ENCODE peak calls at places on chromosomes 3 and 15, in nine cellular contexts. L is SJSA1, E is uterus, D is coronary artery, Y is GM23248, Q is upper lobe of right lung, N is left ventricle myocardium inferior, W is prostate gland, K is right cardiac atrium. O is an unnamed sample.

GRCh38 chr3:14369675-14370669 is 32.4 kb upstream of the SLC6A6 start:
- DNase-seq in K (peak), D (no peak), Y (no peak), E (no peak), Q (peak), L (no peak), W (peak), N (no peak), O (no peak)

GRCh38 chr15:92155941-92156340 is 237.7 kb upstream of the ST8SIA2 start:
- DNase-seq in W (no peak), L (no peak), N (no peak), K (no peak), Y (no peak), Q (no peak), E (no peak), D (no peak), O (no peak)

GRCh38 chr3:15726043-15726442 is 71.7 kb downstream of the ANKRD28 start:
- DNase-seq in Q (no peak), W (no peak), L (no peak), E (no peak), D (no peak), N (no peak), K (no peak), Y (peak), O (no peak)

GRCh38 chr3:30795176-30795575 is 99.3 kb downstream of the GADL1 start:
- DNase-seq in Y (no peak), E (no peak), Q (no peak), N (no peak), W (no peak), D (no peak), L (no peak), K (no peak), O (no peak)

GRCh38 chr15:71447328-71448250 is 332.3 kb downstream of the THSD4 start:
- DNase-seq in W (peak), Y (peak), E (no peak), N (no peak), Q (no peak), L (peak), K (no peak), D (no peak), O (no peak)

GRCh38 chr15:70701891-70702568 is 61.3 kb downstream of the UACA start:
- DNase-seq in N (no peak), D (no peak), E (no peak), Y (peak), K (no peak), L (peak), Q (no peak), W (no peak), O (no peak)

GRCh38 chr3:13009946-13010315 is 63.3 kb downstream of the IQSEC1 start:
- DNase-seq in Q (no peak), Y (no peak), N (no peak), D (no peak), K (peak), W (no peak), L (no peak), E (no peak), O (no peak)

GRCh38 chr15:34993413-34993812 is 5.3 kb upstream of the ZNF770 start:
- DNase-seq in E (no peak), Q (no peak), L (no peak), D (no peak), W (no peak), K (no peak), Y (peak), N (no peak), O (no peak)

GRCh38 chr3:112470791-112471190 is 28.5 kb downstream of the BTLA start:
- DNase-seq in W (no peak), E (no peak), Q (no peak), N (no peak), D (no peak), Y (peak), L (no peak), K (no peak), O (no peak)

GRCh38 chr3:58900372-58900771 is 149.5 kb downstream of the CFAP20DC start:
- DNase-seq in W (no peak), N (no peak), D (no peak), E (no peak), Y (no peak), Q (no peak), K (no peak), L (no peak), O (no peak)

GRCh38 chr3:112759681-112760080 is 87.0 kb downstream of the CD200R1L start:
- DNase-seq in W (no peak), N (no peak), Y (no peak), K (no peak), E (no peak), L (no peak), Q (no peak), D (no peak), O (no peak)

GRCh38 chr3:53525765-53526761 is 31.7 kb downstream of the CACNA1D start:
- DNase-seq in W (no peak), E (peak), L (no peak), Q (no peak), D (no peak), Y (no peak), K (peak), N (no peak), O (no peak)

GRCh38 chr3:119751423-119751822 is 30.5 kb upstream of the NR1I2 start:
- DNase-seq in Q (no peak), K (no peak), Y (no peak), L (no peak), D (no peak), N (no peak), W (no peak), E (no peak), O (no peak)

GRCh38 chr3:13579089-13579488 is 30.2 kb downstream of the FBLN2 start:
- DNase-seq in K (no peak), D (no peak), N (no peak), Y (peak), L (no peak), W (no peak), E (no peak), Q (no peak), O (no peak)

GRCh38 chr15:74808840-74809229 is 3.8 kb upstream of the LMAN1L start:
- DNase-seq in Y (no peak), L (no peak), K (no peak), W (no peak), E (no peak), Q (no peak), N (no peak), D (no peak), O (no peak)

GRCh38 chr3:53222183-53222901 is 33.5 kb downstream of the TKT start:
- DNase-seq in L (no peak), W (no peak), E (no peak), K (peak), D (no peak), Q (peak), Y (no peak), N (no peak), O (no peak)

GRCh38 chr15:22806664-22807063 is 20.2 kb downstream of the NIPA1 start:
- DNase-seq in N (no peak), W (no peak), E (no peak), Y (no peak), Q (peak), K (no peak), L (no peak), D (no peak), O (no peak)

GRCh38 chr15:86849563-86849962 is 769.9 kb downstream of the AGBL1 start:
- DNase-seq in D (no peak), N (peak), Y (no peak), W (no peak), Q (no peak), K (no peak), L (no peak), E (no peak), O (no peak)

GRCh38 chr15:85307687-85308045 is 72.7 kb upstream of the AKAP13 start:
- DNase-seq in K (no peak), E (no peak), D (no peak), L (no peak), N (no peak), Y (no peak), W (no peak), Q (no peak), O (no peak)

GRCh38 chr15:39756806-39757522 is 25.7 kb downstream of the FSIP1 start:
- DNase-seq in E (peak), N (no peak), W (peak), D (no peak), L (no peak), Q (no peak), K (no peak), Y (peak), O (no peak)

GRCh38 chr15:85837881-85838280 is 43.2 kb upstream of the KLHL25 start:
- DNase-seq in K (no peak), Y (no peak), L (no peak), W (no peak), Q (no peak), N (no peak), E (no peak), D (no peak), O (no peak)

GRCh38 chr15:66007663-66008262 is 138.5 kb downstream of the RAB11A start:
- DNase-seq in N (no peak), Q (no peak), K (no peak), L (no peak), E (no peak), Y (no peak), W (no peak), D (no peak), O (no peak)

GRCh38 chr3:154971341-154971740 is 108.8 kb upstream of the MME start:
- DNase-seq in Y (peak), L (no peak), W (no peak), D (no peak), E (no peak), Q (no peak), K (no peak), N (no peak), O (no peak)

GRCh38 chr3:190566043-190566933 is 52.4 kb downstream of the IL1RAP start:
- DNase-seq in E (peak), K (peak), Q (peak), D (peak), W (peak), N (peak), Y (peak), L (peak), O (no peak)

GRCh38 chr3:169494982-169495381 is 168.5 kb downstream of the MECOM start:
- DNase-seq in Y (no peak), N (no peak), D (no peak), W (no peak), K (no peak), L (no peak), E (no peak), Q (no peak), O (no peak)

DNA sequence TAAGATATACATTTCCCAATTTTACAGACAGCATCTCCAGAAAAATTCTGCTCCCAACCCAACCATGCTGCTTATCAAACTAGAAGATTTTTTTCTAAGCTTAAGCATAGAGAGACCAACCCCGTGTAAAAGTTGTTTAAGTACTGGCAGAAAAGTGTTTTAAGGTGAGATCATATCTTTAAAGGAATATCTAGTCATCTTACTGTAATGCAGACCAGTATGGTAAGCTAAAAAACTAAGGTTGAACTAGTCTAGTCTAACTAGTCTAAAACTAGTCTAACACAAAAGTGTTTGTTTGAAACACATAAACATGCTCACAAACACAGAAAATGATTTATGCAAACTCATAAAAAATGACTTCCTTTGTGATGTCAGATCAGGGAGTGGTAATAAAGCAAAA is 10.2 kb downstream of the MYO5A start:
- DNase-seq in Q (no peak), Y (peak), D (no peak), K (no peak), E (no peak), W (no peak), L (no peak), N (no peak), O (no peak)
- H3K27ac ChIP-seq in Q (no peak), Y (no peak), D (no peak), K (no peak), E (no peak), W (no peak), L (no peak), N (no peak), O (no peak)

GRCh38 chr3:71051259-71051595 is 532.3 kb downstream of the FOXP1 start:
- DNase-seq in N (no peak), D (no peak), L (no peak), Y (no peak), W (no peak), E (no peak), K (no peak), Q (no peak), O (no peak)
- H3K27ac ChIP-seq in N (peak), D (peak), L (peak), Y (no peak), W (peak), E (peak), K (no peak), Q (peak), O (peak)

GRCh38 chr3:139764936-139765335 is 87.2 kb upstream of the NMNAT3 start:
- DNase-seq in D (no peak), L (peak), Q (no peak), Y (peak), E (no peak), N (no peak), K (no peak), W (no peak), O (no peak)
- H3K27ac ChIP-seq in D (no peak), L (no peak), Q (no peak), Y (no peak), E (no peak), N (no peak), K (no peak), W (no peak), O (no peak)

GRCh38 chr15:48147358-48147757 is 26.6 kb downstream of the SLC24A5 start:
- DNase-seq in E (no peak), D (no peak), L (no peak), K (no peak), Q (no peak), Y (no peak), W (no peak), N (no peak), O (no peak)

GRCh38 chr15:48144889-48145288 is 24.1 kb downstream of the SLC24A5 start:
- DNase-seq in D (no peak), W (no peak), Y (no peak), L (no peak), K (no peak), Q (no peak), N (no peak), E (no peak), O (no peak)

GRCh38 chr15:48149858-48150257 is 28.2 kb downstream of the MYEF2 start:
- DNase-seq in K (no peak), E (no peak), Y (peak), N (no peak), Q (no peak), W (no peak), D (no peak), L (no peak), O (no peak)

GRCh38 chr15:48143856-48144255 is 23.1 kb downstream of the SLC24A5 start:
- DNase-seq in K (no peak), W (no peak), Y (no peak), Q (no peak), D (no peak), E (no peak), L (no peak), N (no peak), O (no peak)

GRCh38 chr15:48145923-48146322 is 25.1 kb downstream of the SLC24A5 start:
- DNase-seq in E (no peak), D (no peak), Y (no peak), Q (no peak), W (no peak), K (no peak), L (no peak), N (no peak), O (no peak)
- H3K27ac ChIP-seq in E (no peak), D (peak), Y (no peak), Q (no peak), W (no peak), K (no peak), L (peak), N (no peak), O (no peak)